ENCODE peak calls at places on chromosomes 11 and 22, in ten cellular contexts. T, E, S, B, R, Z, Y, A, H and O are unnamed samples.

GRCh38 chr11:120337133-120337895 is 1.1 kb downstream of the ARHGEF12 start:
- DNase-seq in A (peak), H (no peak), R (no peak), B (no peak), Y (peak), E (peak), Z (no peak), S (peak), T (peak), O (no peak)

GRCh38 chr11:17506942-17507341 is 30.3 kb upstream of the ABCC8 start:
- DNase-seq in A (no peak), S (no peak), R (no peak), E (no peak), Y (no peak), B (no peak), Z (no peak), T (no peak), H (no peak), O (no peak)

GRCh38 chr22:31086703-31087330 is 5.7 kb downstream of the SMTN start:
- DNase-seq in H (no peak), Y (no peak), T (no peak), E (no peak), R (no peak), A (no peak), Z (no peak), S (peak), B (no peak), O (no peak)

GRCh38 chr11:103881518-103882070 is 154.8 kb upstream of the DDI1 start:
- DNase-seq in A (no peak), Y (no peak), B (no peak), H (no peak), S (no peak), T (no peak), E (no peak), Z (no peak), R (no peak), O (no peak)

GRCh38 chr11:128300785-128301184 is 286.6 kb downstream of the ETS1 start:
- DNase-seq in Y (no peak), R (no peak), E (no peak), H (no peak), S (no peak), A (no peak), Z (no peak), T (no peak), B (no peak), O (no peak)

GRCh38 chr22:35355744-35356420 is 25.0 kb upstream of the HMOX1 start:
- DNase-seq in R (no peak), S (no peak), H (no peak), T (no peak), B (no peak), Z (peak), A (no peak), E (no peak), Y (no peak), O (no peak)

GRCh38 chr22:39283312-39284141 is 35.9 kb downstream of the RPL3 start:
- DNase-seq in Y (peak), Z (peak), H (no peak), S (peak), B (no peak), R (no peak), A (no peak), E (no peak), T (no peak), O (no peak)

GRCh38 chr11:2741377-2742131 is 41.8 kb upstream of the KCNQ1OT1 start:
- DNase-seq in Z (peak), A (no peak), R (no peak), H (no peak), S (peak), B (no peak), E (no peak), Y (peak), T (no peak), O (no peak)

GRCh38 chr11:27055065-27055682 is 14.6 kb downstream of the BBOX1 start:
- DNase-seq in H (no peak), E (no peak), S (no peak), Z (peak), T (no peak), B (no peak), R (no peak), Y (no peak), A (no peak), O (no peak)

GRCh38 chr11:47506363-47506762 is 46.6 kb downstream of the CELF1 start:
- DNase-seq in R (no peak), A (no peak), S (no peak), Z (no peak), H (no peak), E (no peak), Y (no peak), T (no peak), B (no peak), O (no peak)

GRCh38 chr11:86592047-86592564 is 80.3 kb downstream of the ME3 start:
- DNase-seq in R (no peak), B (peak), T (no peak), E (no peak), Z (peak), H (no peak), S (no peak), Y (no peak), A (no peak), O (no peak)

GRCh38 chr11:72111803-72112540 is 523 bp downstream of the ANAPC15 start:
- DNase-seq in Z (peak), E (peak), A (no peak), B (peak), H (peak), Y (peak), S (peak), T (peak), R (peak), O (peak)

GRCh38 chr11:73963861-73964260 is 13.0 kb downstream of the DNAJB13 start:
- DNase-seq in H (no peak), Z (no peak), R (no peak), B (no peak), T (no peak), Y (peak), E (no peak), A (no peak), S (no peak), O (no peak)

GRCh38 chr11:13051257-13051656 is 42.1 kb downstream of the RASSF10 start:
- DNase-seq in B (no peak), H (no peak), R (no peak), Z (no peak), T (no peak), Y (no peak), S (no peak), E (no peak), A (no peak), O (no peak)

GRCh38 chr11:59199546-59200420 is 12.9 kb downstream of the MPEG1 start:
- DNase-seq in Z (no peak), B (no peak), A (no peak), E (no peak), Y (no peak), S (no peak), T (no peak), H (peak), R (no peak), O (no peak)

GRCh38 chr11:65860278-65861164 is at the start of gene MUS81:
- DNase-seq in A (peak), E (peak), S (peak), Z (peak), B (peak), R (peak), T (peak), H (peak), Y (peak), O (peak)

GRCh38 chr11:111538407-111539114 is 2.0 kb upstream of the LAYN start:
- DNase-seq in R (no peak), Y (no peak), Z (no peak), B (no peak), S (no peak), H (no peak), A (no peak), T (no peak), E (no peak), O (no peak)

GRCh38 chr11:75925785-75926164 is 110.8 kb downstream of the UVRAG start:
- DNase-seq in H (no peak), Z (peak), E (no peak), R (no peak), A (no peak), S (no peak), B (no peak), T (no peak), Y (no peak), O (no peak)

GRCh38 chr11:129639300-129639699 is 176.3 kb upstream of the TMEM45B start:
- DNase-seq in S (no peak), A (no peak), B (peak), Z (peak), R (no peak), T (no peak), Y (no peak), H (peak), E (no peak), O (peak)

GRCh38 chr11:65653229-65654225 is 9.2 kb downstream of the RELA start:
- DNase-seq in B (no peak), Z (no peak), S (no peak), Y (no peak), R (no peak), T (no peak), H (no peak), A (no peak), E (no peak), O (no peak)

GRCh38 chr11:116176484-116177005 is 596.2 kb downstream of the BUD13 start:
- DNase-seq in Y (no peak), H (no peak), T (no peak), A (no peak), E (no peak), Z (no peak), B (no peak), S (no peak), R (no peak), O (no peak)

GRCh38 chr22:49039625-49040024 is 788.0 kb downstream of the BRD1 start:
- DNase-seq in B (no peak), A (no peak), H (no peak), Z (no peak), Y (peak), E (no peak), T (no peak), S (no peak), R (no peak), O (no peak)

GRCh38 chr11:84993386-84993785 is 633.8 kb downstream of the DLG2 start:
- DNase-seq in A (no peak), E (no peak), B (peak), S (no peak), T (peak), Z (peak), Y (no peak), R (no peak), H (no peak), O (no peak)

GRCh38 chr11:46296520-46297448 is 19.3 kb downstream of the CREB3L1 start:
- DNase-seq in Y (no peak), S (peak), T (peak), H (no peak), E (peak), B (peak), Z (peak), R (no peak), A (no peak), O (no peak)

GRCh38 chr22:47406180-47406723 is 643.8 kb downstream of the TBC1D22A start:
- DNase-seq in A (no peak), R (no peak), Y (peak), E (no peak), S (no peak), H (no peak), T (no peak), Z (no peak), B (no peak), O (no peak)

GRCh38 chr11:12144306-12145174 is 34.1 kb downstream of the MICAL2 start:
- DNase-seq in Y (peak), S (no peak), T (no peak), R (no peak), B (no peak), E (no peak), H (no peak), Z (no peak), A (no peak), O (no peak)

GRCh38 chr11:7965386-7965785 is at the start of gene NLRP10:
- DNase-seq in A (no peak), B (peak), T (no peak), E (no peak), Y (no peak), Z (peak), H (no peak), R (no peak), S (no peak), O (no peak)

GRCh38 chr11:2509481-2510001 is 64.7 kb downstream of the KCNQ1 start:
- DNase-seq in H (no peak), A (peak), Z (no peak), T (no peak), E (no peak), R (no peak), B (peak), S (peak), Y (peak), O (no peak)

GRCh38 chr11:47924184-47924671 is 56.1 kb upstream of the PTPRJ start:
- DNase-seq in S (no peak), B (peak), Y (no peak), A (no peak), T (no peak), R (no peak), Z (peak), E (no peak), H (no peak), O (no peak)